ENCODE peak calls at places on chromosomes 2 and 18, in four cellular contexts. One of them, this sample, is unnamed.

GRCh38 chr2:16180631-16181030 is 240.3 kb downstream of the MYCN start:
- DNase-seq in OCI-LY7: no peak
- DNase-seq in Panc1: no peak
- DNase-seq in astrocyte of the spinal cord: no peak
- DNase-seq in this sample: no peak

GRCh38 chr2:192190474-192190873 is 4.3 kb downstream of the TMEFF2 start:
- DNase-seq in OCI-LY7: peak; percentile 11
- DNase-seq in Panc1: no peak
- DNase-seq in astrocyte of the spinal cord: peak; percentile 63
- DNase-seq in this sample: no peak

GRCh38 chr18:8450898-8451665 is 158.2 kb upstream of the RAB12 start:
- DNase-seq in OCI-LY7: no peak
- DNase-seq in Panc1: no peak
- DNase-seq in astrocyte of the spinal cord: no peak
- DNase-seq in this sample: no peak

GRCh38 chr2:152304845-152305244 is 30.1 kb upstream of the FMNL2 start:
- DNase-seq in OCI-LY7: no peak
- DNase-seq in astrocyte of the spinal cord: peak; percentile 14
- DNase-seq in Panc1: no peak
- DNase-seq in this sample: no peak

GRCh38 chr18:49459404-49460171 is 857 bp downstream of the DYM start:
- DNase-seq in Panc1: no peak
- DNase-seq in astrocyte of the spinal cord: peak; percentile 2
- DNase-seq in OCI-LY7: peak; percentile 30
- DNase-seq in this sample: peak; percentile 52

GRCh38 chr2:130372055-130372832 is 16.4 kb downstream of the PTPN18 start:
- DNase-seq in OCI-LY7: peak; percentile 89
- DNase-seq in Panc1: no peak
- DNase-seq in astrocyte of the spinal cord: peak; percentile 79
- DNase-seq in this sample: peak; percentile 93

GRCh38 chr18:9042766-9043481 is 59.6 kb upstream of the NDUFV2 start:
- DNase-seq in astrocyte of the spinal cord: no peak
- DNase-seq in OCI-LY7: no peak
- DNase-seq in Panc1: no peak
- DNase-seq in this sample: no peak

GRCh38 chr2:225103737-225104141 is 61.5 kb upstream of the DOCK10 start:
- DNase-seq in astrocyte of the spinal cord: peak; percentile 79
- DNase-seq in Panc1: no peak
- DNase-seq in OCI-LY7: no peak
- DNase-seq in this sample: no peak

GRCh38 chr2:236563953-236564352 is 5.7 kb upstream of the ACKR3 start:
- DNase-seq in Panc1: no peak
- DNase-seq in OCI-LY7: no peak
- DNase-seq in astrocyte of the spinal cord: no peak
- DNase-seq in this sample: no peak

GRCh38 chr18:14941792-14942191 is 193.8 kb downstream of the ANKRD30B start:
- DNase-seq in astrocyte of the spinal cord: no peak
- DNase-seq in OCI-LY7: no peak
- DNase-seq in Panc1: no peak
- DNase-seq in this sample: no peak

GRCh38 chr2:203327582-203327917 is 644 bp upstream of the ABI2 start:
- DNase-seq in OCI-LY7: no peak
- DNase-seq in astrocyte of the spinal cord: no peak
- DNase-seq in Panc1: no peak
- DNase-seq in this sample: no peak

GRCh38 chr18:77131652-77132368 is 773 bp downstream of the MBP start:
- DNase-seq in astrocyte of the spinal cord: no peak
- DNase-seq in Panc1: no peak
- DNase-seq in OCI-LY7: peak; percentile 34
- DNase-seq in this sample: peak; percentile 67

GRCh38 chr18:29309352-29309751 is 1132.4 kb upstream of the CDH2 start:
- DNase-seq in astrocyte of the spinal cord: no peak
- DNase-seq in Panc1: no peak
- DNase-seq in OCI-LY7: no peak
- DNase-seq in this sample: no peak

GRCh38 chr2:162146906-162147305 is 5.1 kb downstream of the GCG start:
- DNase-seq in Panc1: no peak
- DNase-seq in OCI-LY7: no peak
- DNase-seq in astrocyte of the spinal cord: peak; percentile 18
- DNase-seq in this sample: no peak

GRCh38 chr2:39851691-39852110 is 72.6 kb upstream of the THUMPD2 start:
- DNase-seq in astrocyte of the spinal cord: peak; percentile 57
- DNase-seq in OCI-LY7: peak; percentile 87
- DNase-seq in Panc1: no peak
- DNase-seq in this sample: peak; percentile 28

GRCh38 chr2:85846411-85846810 is 42.4 kb downstream of the ST3GAL5 start:
- DNase-seq in Panc1: no peak
- DNase-seq in OCI-LY7: no peak
- DNase-seq in astrocyte of the spinal cord: peak; percentile 61
- DNase-seq in this sample: no peak

GRCh38 chr2:64881037-64881492 is 108.1 kb upstream of the SLC1A4 start:
- DNase-seq in OCI-LY7: no peak
- DNase-seq in Panc1: no peak
- DNase-seq in astrocyte of the spinal cord: no peak
- DNase-seq in this sample: no peak

GRCh38 chr2:120709608-120710041 is 26.0 kb upstream of the GLI2 start:
- DNase-seq in Panc1: no peak
- DNase-seq in astrocyte of the spinal cord: no peak
- DNase-seq in OCI-LY7: no peak
- DNase-seq in this sample: no peak

GRCh38 chr2:122754561-122754960 is 999.1 kb downstream of the TSN start:
- DNase-seq in Panc1: no peak
- DNase-seq in astrocyte of the spinal cord: no peak
- DNase-seq in OCI-LY7: no peak
- DNase-seq in this sample: no peak

GRCh38 chr2:192298664-192299063 is 103.9 kb upstream of the TMEFF2 start:
- DNase-seq in astrocyte of the spinal cord: no peak
- DNase-seq in OCI-LY7: no peak
- DNase-seq in Panc1: no peak
- DNase-seq in this sample: no peak

GRCh38 chr18:49008716-49009115 is 58.0 kb upstream of the SMAD7 start:
- DNase-seq in Panc1: no peak
- DNase-seq in OCI-LY7: no peak
- DNase-seq in astrocyte of the spinal cord: no peak
- DNase-seq in this sample: no peak

GRCh38 chr18:48948112-48949050 is 2.4 kb downstream of the SMAD7 start:
- DNase-seq in Panc1: no peak
- DNase-seq in astrocyte of the spinal cord: peak; percentile 78
- DNase-seq in OCI-LY7: peak; percentile 60
- DNase-seq in this sample: peak; percentile 80

GRCh38 chr2:233798335-233799086 is 20.4 kb downstream of the MROH2A start:
- DNase-seq in Panc1: no peak
- DNase-seq in astrocyte of the spinal cord: no peak
- DNase-seq in OCI-LY7: no peak
- DNase-seq in this sample: no peak

GRCh38 chr2:202171246-202171833 is 67.1 kb downstream of the SUMO1 start:
- DNase-seq in OCI-LY7: no peak
- DNase-seq in Panc1: no peak
- DNase-seq in astrocyte of the spinal cord: peak; percentile 38
- DNase-seq in this sample: no peak

GRCh38 chr2:134234535-134234934 is 19.3 kb upstream of the MGAT5 start:
- DNase-seq in astrocyte of the spinal cord: no peak
- DNase-seq in Panc1: no peak
- DNase-seq in OCI-LY7: peak; percentile 44
- DNase-seq in this sample: peak; percentile 47

GRCh38 chr2:215280326-215280725 is 31.5 kb upstream of the ATIC start:
- DNase-seq in astrocyte of the spinal cord: peak; percentile 16
- DNase-seq in Panc1: no peak
- DNase-seq in OCI-LY7: no peak
- DNase-seq in this sample: peak; percentile 84

GRCh38 chr18:62982600-62983251 is 267.4 kb downstream of the PHLPP1 start:
- DNase-seq in OCI-LY7: peak; percentile 49
- DNase-seq in Panc1: peak; percentile 35
- DNase-seq in astrocyte of the spinal cord: peak; percentile 57
- DNase-seq in this sample: peak; percentile 73

GRCh38 chr2:6454286-6454990 is 411.3 kb downstream of the CMPK2 start:
- DNase-seq in astrocyte of the spinal cord: no peak
- DNase-seq in OCI-LY7: no peak
- DNase-seq in Panc1: no peak
- DNase-seq in this sample: peak; percentile 21

GRCh38 chr2:110677080-110677479 is 783 bp downstream of the BUB1 start:
- DNase-seq in OCI-LY7: no peak
- DNase-seq in astrocyte of the spinal cord: no peak
- DNase-seq in Panc1: no peak
- DNase-seq in this sample: no peak
- H3K4me3 ChIP-seq in OCI-LY7: peak overlapping the region; percentile 92
- H3K4me3 ChIP-seq in astrocyte of the spinal cord: peak overlapping the region; percentile 88
- H3K4me3 ChIP-seq in Panc1: peak overlapping the region; percentile 88
- H3K4me3 ChIP-seq in this sample: peak overlapping the region; percentile 93

DNA sequence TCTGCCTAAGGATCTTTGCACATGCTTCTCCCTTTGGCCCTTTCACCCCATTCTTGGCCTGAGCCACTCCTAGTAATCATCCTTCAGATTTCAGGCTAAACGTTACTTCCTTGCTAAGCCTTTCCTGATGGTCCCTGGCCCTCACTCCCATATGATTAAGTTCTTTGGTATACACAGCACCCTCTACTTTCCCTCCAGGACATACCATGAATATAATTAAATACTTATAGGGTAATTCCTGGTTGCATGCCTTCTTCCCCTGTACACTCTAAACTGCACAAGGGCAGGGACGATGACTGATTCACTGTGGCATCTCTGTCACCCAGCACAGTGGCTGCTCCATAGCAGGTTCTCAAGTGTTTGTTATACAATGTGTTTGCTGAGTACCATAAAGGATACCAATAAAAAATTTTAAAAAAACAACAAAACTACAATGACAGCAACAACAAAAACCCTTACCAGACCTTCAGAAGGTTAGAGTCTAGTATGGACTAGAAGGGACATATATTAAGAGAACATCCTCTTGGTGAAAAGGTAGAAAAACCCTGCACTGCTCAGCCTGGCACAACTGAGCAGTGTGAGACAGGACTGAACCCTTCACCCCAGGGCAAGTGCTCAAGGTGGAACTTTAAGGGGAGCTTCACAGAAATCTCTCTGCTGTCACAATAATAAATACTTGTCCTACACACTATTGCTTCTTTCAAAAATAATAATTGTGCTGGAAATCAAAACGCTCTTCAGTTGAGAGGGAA is 76.2 kb downstream of the AAK1 start:
- DNase-seq in Panc1: no peak
- DNase-seq in astrocyte of the spinal cord: peak; percentile 24
- DNase-seq in OCI-LY7: no peak
- DNase-seq in this sample: no peak
- TF ChIP-seq CTCF in Panc1: no peak
- TF ChIP-seq CTCF in astrocyte of the spinal cord: no peak
- TF ChIP-seq CTCF in OCI-LY7: no peak
- TF ChIP-seq CTCF in this sample: no peak

GRCh38 chr18:47250415-47251046 is 929 bp downstream of the SKOR2 start:
- DNase-seq in OCI-LY7: no peak
- DNase-seq in Panc1: no peak
- DNase-seq in astrocyte of the spinal cord: no peak
- DNase-seq in this sample: no peak

GRCh38 chr18:47247036-47247832 is 4.2 kb downstream of the SKOR2 start:
- DNase-seq in astrocyte of the spinal cord: no peak
- DNase-seq in OCI-LY7: no peak
- DNase-seq in Panc1: no peak
- DNase-seq in this sample: no peak

GRCh38 chr18:47249602-47250001 is 1.9 kb downstream of the SKOR2 start:
- DNase-seq in Panc1: no peak
- DNase-seq in astrocyte of the spinal cord: no peak
- DNase-seq in OCI-LY7: no peak
- DNase-seq in this sample: no peak

GRCh38 chr18:47247833-47248609 is 3.4 kb downstream of the SKOR2 start:
- DNase-seq in Panc1: no peak
- DNase-seq in OCI-LY7: no peak
- DNase-seq in astrocyte of the spinal cord: no peak
- DNase-seq in this sample: no peak

GRCh38 chr18:47248610-47249343 is 2.7 kb downstream of the SKOR2 start:
- DNase-seq in OCI-LY7: no peak
- DNase-seq in astrocyte of the spinal cord: no peak
- DNase-seq in Panc1: no peak
- DNase-seq in this sample: no peak
- H3K4me3 ChIP-seq in OCI-LY7: no peak overlapping the region
- H3K4me3 ChIP-seq in astrocyte of the spinal cord: no peak overlapping the region
- H3K4me3 ChIP-seq in Panc1: no peak overlapping the region
- H3K4me3 ChIP-seq in this sample: no peak overlapping the region

DNA sequence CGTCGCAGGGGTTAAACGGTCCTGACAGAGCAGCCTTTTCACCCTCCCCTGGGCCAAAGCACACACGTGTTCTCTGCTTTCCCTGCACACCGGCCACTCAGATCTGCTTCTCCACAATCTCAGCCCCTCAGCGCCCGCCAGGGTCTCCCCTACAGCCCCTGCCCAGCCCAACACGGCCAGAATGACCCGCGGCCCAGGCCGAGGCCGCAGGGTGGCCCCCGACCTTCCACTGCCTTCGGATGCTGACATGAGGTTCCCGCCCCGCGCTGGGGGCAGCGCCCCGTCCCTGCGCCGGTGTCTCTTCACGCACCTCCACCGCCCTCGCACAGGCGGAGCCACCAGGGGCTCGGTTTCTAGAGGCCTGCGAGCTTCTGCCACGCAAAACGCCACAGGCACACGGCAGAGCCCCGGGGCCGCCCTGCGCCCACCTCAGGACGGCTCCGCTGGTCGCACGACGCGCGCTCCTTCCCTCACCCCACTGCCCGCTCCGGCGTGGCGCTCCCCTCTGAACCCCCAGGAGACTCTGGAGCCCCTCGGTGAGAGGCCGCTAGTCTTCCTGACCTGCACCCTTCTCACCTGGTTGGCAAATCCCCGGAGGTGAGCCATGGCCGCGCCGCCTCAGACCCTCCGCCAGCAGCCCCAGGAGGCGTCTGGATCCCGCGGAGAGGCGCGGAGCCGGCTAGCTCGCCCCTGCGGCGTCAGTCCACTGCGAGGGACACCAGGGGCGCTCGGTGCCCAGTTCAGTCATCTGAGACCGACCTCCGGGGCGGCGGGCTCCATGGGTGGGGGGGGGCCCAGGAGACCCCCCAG is 749 bp downstream of the STK25 start:
- DNase-seq in Panc1: no peak
- DNase-seq in astrocyte of the spinal cord: peak; percentile 35
- DNase-seq in OCI-LY7: peak; percentile 36
- DNase-seq in this sample: peak; percentile 47
- TF ChIP-seq CTCF in Panc1: no peak
- TF ChIP-seq CTCF in astrocyte of the spinal cord: peak; percentile 26
- TF ChIP-seq CTCF in OCI-LY7: no peak
- TF ChIP-seq CTCF in this sample: peak; percentile 24

DNA sequence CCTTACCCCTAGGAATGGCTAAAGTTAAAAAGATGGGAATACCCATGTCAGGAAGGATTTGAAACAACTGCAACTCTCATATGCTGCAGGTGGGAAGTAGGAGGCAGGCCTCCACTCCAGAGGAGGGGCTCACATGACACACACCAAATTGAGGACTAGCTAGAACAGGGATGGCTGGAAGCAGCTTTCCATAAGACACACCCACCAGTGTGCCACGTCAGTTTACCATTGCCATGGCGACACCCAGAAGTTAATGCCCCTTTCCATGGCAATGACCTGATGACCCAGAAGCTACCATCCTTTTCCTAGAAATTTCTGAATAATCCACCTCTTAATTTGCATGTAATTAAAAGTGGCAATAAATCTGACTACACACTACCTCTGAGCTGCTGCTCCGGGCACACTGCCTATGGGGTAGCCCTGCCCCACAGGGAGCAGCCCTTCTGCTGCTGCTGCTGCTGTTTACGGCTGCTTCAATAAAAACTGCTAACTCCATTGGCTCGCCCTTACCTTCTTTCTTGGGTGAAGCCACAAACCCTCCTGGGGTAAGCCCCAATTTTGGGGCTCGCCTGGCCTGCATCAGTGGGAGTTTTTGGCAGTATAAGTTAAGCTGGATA is 89.4 kb downstream of the RRM2 start:
- DNase-seq in Panc1: no peak
- DNase-seq in astrocyte of the spinal cord: no peak
- DNase-seq in OCI-LY7: no peak
- DNase-seq in this sample: no peak
- H3K4me3 ChIP-seq in Panc1: no peak overlapping the region
- H3K4me3 ChIP-seq in astrocyte of the spinal cord: no peak overlapping the region
- H3K4me3 ChIP-seq in OCI-LY7: no peak overlapping the region
- H3K4me3 ChIP-seq in this sample: no peak overlapping the region